ENCODE peak calls at places on chromosomes 5 and 9, in seven cellular contexts. M is K562, R is HCT116, E is SK-N-SH, V is H1, Y is HepG2, I is GM12878. D is an unnamed sample.

GRCh38 chr5:111587728-111588127 is 75.4 kb upstream of the STARD4 start:
- DNase-seq in V (no peak), M (no peak), R (no peak), Y (no peak), I (no peak), E (no peak), D (no peak)

GRCh38 chr5:176364765-176365662 is at the start of gene ARL10:
- DNase-seq in V (peak), R (no peak), E (peak), I (no peak), M (no peak), Y (no peak), D (no peak)

GRCh38 chr9:17734674-17735073 is 155.8 kb downstream of the SH3GL2 start:
- DNase-seq in I (no peak), E (no peak), V (no peak), Y (no peak), M (no peak), R (no peak), D (no peak)

GRCh38 chr5:78127875-78128274 is 166.6 kb downstream of the AP3B1 start:
- DNase-seq in M (peak), Y (no peak), I (no peak), V (peak), E (no peak), R (no peak), D (no peak)

GRCh38 chr9:105390901-105391300 is 56.9 kb upstream of the FSD1L start:
- DNase-seq in Y (no peak), V (no peak), R (no peak), M (no peak), E (no peak), I (no peak), D (no peak)

GRCh38 chr9:35105571-35106342 is 2.8 kb upstream of the STOML2 start:
- DNase-seq in Y (no peak), E (no peak), M (no peak), R (no peak), V (no peak), I (no peak), D (no peak)

GRCh38 chr5:116452774-116453368 is 121.8 kb downstream of the SEMA6A start:
- DNase-seq in E (no peak), R (no peak), M (no peak), I (no peak), V (no peak), Y (peak), D (no peak)

GRCh38 chr9:98727428-98727827 is 18.7 kb upstream of the GABBR2 start:
- DNase-seq in E (no peak), Y (no peak), R (no peak), I (no peak), M (no peak), V (no peak), D (no peak)

GRCh38 chr9:83596899-83597504 is 25.9 kb upstream of the IDNK start:
- DNase-seq in R (peak), M (peak), V (peak), I (no peak), Y (no peak), E (peak), D (no peak)

GRCh38 chr9:132743886-132744544 is 73.8 kb downstream of the GTF3C4 start:
- DNase-seq in Y (no peak), E (peak), R (no peak), I (no peak), V (no peak), M (no peak), D (no peak)

GRCh38 chr5:354581-355378 is 33.3 kb downstream of the AHRR start:
- DNase-seq in M (no peak), R (no peak), E (no peak), I (no peak), V (no peak), Y (no peak), D (no peak)

GRCh38 chr5:80825780-80826460 is 134.2 kb upstream of the RASGRF2 start:
- DNase-seq in M (no peak), V (no peak), E (no peak), Y (no peak), I (no peak), R (no peak), D (no peak)

GRCh38 chr5:149125386-149125891 is 15.9 kb upstream of the ABLIM3 start:
- DNase-seq in R (no peak), Y (peak), V (peak), E (no peak), I (no peak), M (no peak), D (no peak)

GRCh38 chr5:125410501-125411162 is 664.2 kb upstream of the ZNF608 start:
- DNase-seq in Y (no peak), V (no peak), M (no peak), I (no peak), R (no peak), E (peak), D (no peak)

GRCh38 chr9:129944501-129945116 is 98.4 kb downstream of the FNBP1 start:
- DNase-seq in R (no peak), M (no peak), E (no peak), I (no peak), Y (no peak), V (no peak), D (no peak)

GRCh38 chr5:64690417-64691151 is at the start of gene SHISAL2B:
- DNase-seq in V (peak), M (no peak), I (no peak), E (peak), Y (no peak), R (no peak), D (no peak)

GRCh38 chr9:122126340-122127333 is 32.9 kb downstream of the NDUFA8 start:
- DNase-seq in I (no peak), R (no peak), M (peak), E (peak), Y (peak), V (peak), D (no peak)

GRCh38 chr9:91273853-91274552 is 87.7 kb downstream of the AUH start:
- DNase-seq in M (peak), E (no peak), V (no peak), R (peak), I (no peak), Y (peak), D (peak)

GRCh38 chr9:123662057-123662776 is 267.7 kb downstream of the DENND1A start:
- DNase-seq in I (peak), V (no peak), Y (no peak), M (no peak), R (no peak), E (no peak), D (no peak)

GRCh38 chr5:141963706-141964105 is 5.2 kb upstream of the RNF14 start:
- DNase-seq in M (no peak), V (no peak), I (no peak), E (no peak), R (no peak), Y (no peak), D (no peak)

GRCh38 chr9:115013998-115014397 is 83.6 kb upstream of the TNFSF8 start:
- DNase-seq in R (peak), E (peak), V (peak), M (peak), Y (peak), I (no peak), D (no peak)

GRCh38 chr5:13660072-13660471 is 284.4 kb downstream of the DNAH5 start:
- DNase-seq in E (no peak), M (no peak), Y (no peak), R (no peak), V (no peak), I (no peak), D (no peak)

GRCh38 chr5:115306011-115306530 is 9.6 kb upstream of the CCDC112 start:
- DNase-seq in I (no peak), Y (no peak), V (no peak), R (no peak), M (no peak), E (no peak), D (no peak)

DNA sequence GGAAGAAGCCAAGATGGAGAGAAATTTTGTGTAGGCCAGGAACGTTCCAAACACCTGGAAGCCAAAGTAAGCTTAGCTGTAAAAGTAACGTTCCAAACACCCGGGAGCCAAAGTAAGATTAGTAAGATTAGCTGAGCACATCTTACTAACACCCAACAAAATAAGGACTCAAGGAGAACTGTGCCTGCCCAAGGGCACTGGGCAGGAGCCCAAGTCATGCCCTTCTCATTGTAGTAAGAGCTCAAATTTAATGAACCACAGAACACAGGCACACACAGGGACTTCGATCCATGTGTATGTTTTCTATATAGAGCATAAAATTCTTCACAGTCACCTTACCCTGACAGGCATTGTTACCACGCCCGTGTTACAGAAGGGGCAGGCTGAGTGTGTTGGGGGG is 36.1 kb upstream of the NXNL2 start:
- DNase-seq in R (no peak), V (no peak), E (no peak), I (no peak), Y (no peak), M (no peak), D (no peak)
- TF ChIP-seq SIN3A in R (no peak), V (no peak), E (no peak), I (no peak), Y (no peak), M (no peak), D (no peak)

DNA sequence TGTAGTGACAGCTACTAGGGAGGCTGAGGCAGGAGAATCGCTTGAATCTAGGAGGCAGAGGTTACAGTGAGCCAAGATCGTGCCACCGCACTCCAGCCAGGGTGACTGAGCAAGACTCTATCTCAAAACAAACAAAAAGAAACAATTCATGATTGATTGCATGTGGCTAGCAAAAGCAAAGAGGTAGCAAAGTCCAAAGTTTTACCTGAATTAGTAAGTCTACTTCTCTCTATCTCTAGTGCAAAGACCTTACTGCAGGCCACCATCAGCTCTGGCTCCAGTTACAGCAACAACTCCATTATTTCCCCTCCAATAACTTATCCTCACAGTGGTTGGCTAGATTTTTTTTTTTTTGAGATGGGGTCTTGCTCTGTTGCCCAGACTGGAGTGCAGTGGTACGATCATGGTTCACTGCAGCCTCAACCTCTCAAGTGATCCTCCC is 6.2 kb upstream of the SAR1B start:
- DNase-seq in M (no peak), I (no peak), R (no peak), E (no peak), V (no peak), Y (peak), D (no peak)
- TF ChIP-seq SIN3A in M (no peak), I (no peak), R (no peak), E (no peak), V (no peak), Y (peak), D (no peak)

DNA sequence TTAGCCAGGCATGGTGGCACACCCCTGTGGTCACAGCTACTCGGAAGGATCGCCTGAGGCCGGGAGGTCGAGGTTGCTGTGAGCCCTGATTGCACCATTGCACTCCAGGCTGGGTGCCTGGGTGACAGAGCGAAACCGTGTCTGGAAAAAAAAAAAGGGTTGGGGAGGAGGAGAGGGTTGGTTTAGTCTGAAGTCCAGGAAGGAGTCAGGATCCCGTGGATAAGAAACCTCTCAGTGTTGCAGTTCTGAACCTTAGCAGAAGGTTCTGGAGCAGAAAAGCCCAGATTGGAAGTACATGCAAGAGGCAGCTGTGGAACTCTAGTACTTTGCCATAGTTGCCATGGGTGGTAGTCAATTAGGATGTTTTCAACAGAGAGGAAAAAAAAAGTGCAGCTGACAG is 125.2 kb upstream of the CPEB4 start:
- DNase-seq in I (no peak), V (no peak), R (no peak), Y (peak), M (no peak), E (no peak), D (no peak)
- TF ChIP-seq SIN3A in I (no peak), V (no peak), R (no peak), Y (no peak), M (no peak), E (no peak), D (no peak)

GRCh38 chr9:134770972-134771971 is 109.3 kb upstream of the FCN2 start:
- DNase-seq in V (no peak), R (no peak), M (peak), I (peak), Y (no peak), E (no peak), D (no peak)
- TF ChIP-seq SIN3A in V (no peak), R (no peak), M (no peak), I (no peak), Y (no peak), E (no peak), D (no peak)

D was measured in Panc1.